ENCODE peak calls at places on chromosomes 7 and 10, in ten cellular contexts. J, I, D, E, K, P, R, U, X and V are unnamed samples.
A peak's percentile ranks its signal among the peaks of the same experiment; 100 is the strongest.

GRCh38 chr10:43127447-43127846 is 10.8 kb upstream of the CSGALNACT2 start:
- DNase-seq in J (no peak), I (no peak), D (peak; percentile 20), E (no peak), K (no peak), P (peak; percentile 53), R (no peak), U (no peak), X (no peak), V (no peak)

GRCh38 chr10:120420421-120420820 is 36.6 kb upstream of the PLPP4 start:
- DNase-seq in J (no peak), I (no peak), D (no peak), E (no peak), K (no peak), P (no peak), R (no peak), U (no peak), X (no peak), V (no peak)

GRCh38 chr10:51224610-51225230 is 150.4 kb downstream of the PRKG1 start:
- DNase-seq in J (no peak), I (no peak), D (no peak), E (peak; percentile 0), K (no peak), P (peak; percentile 51), R (no peak), U (no peak), X (no peak), V (peak; percentile 70)

GRCh38 chr10:98055875-98056516 is 25.6 kb upstream of the CRTAC1 start:
- DNase-seq in J (no peak), I (peak; percentile 57), D (peak; percentile 55), E (no peak), K (no peak), P (no peak), R (no peak), U (peak; percentile 13), X (peak; percentile 4), V (no peak)

GRCh38 chr10:3128379-3129130 is 44.0 kb downstream of the PITRM1 start:
- DNase-seq in J (no peak), I (no peak), D (no peak), E (no peak), K (no peak), P (no peak), R (no peak), U (no peak), X (no peak), V (no peak)

GRCh38 chr7:141975806-141976523 is 2.4 kb upstream of the TAS2R38 start:
- DNase-seq in J (peak; percentile 79), I (peak; percentile 82), D (peak; percentile 90), E (peak; percentile 79), K (no peak), P (peak; percentile 2), R (peak; percentile 94), U (peak; percentile 44), X (peak; percentile 57), V (peak; percentile 66)

GRCh38 chr10:126904807-126905686 is at the start of gene DOCK1:
- DNase-seq in J (peak; percentile 64), I (peak; percentile 83), D (no peak), E (peak; percentile 61), K (no peak), P (peak; percentile 89), R (no peak), U (no peak), X (peak; percentile 53), V (peak; percentile 81)

GRCh38 chr7:84025332-84025927 is 169.2 kb downstream of the SEMA3A start:
- DNase-seq in J (no peak), I (peak; percentile 99), D (no peak), E (no peak), K (peak; percentile 70), P (peak; percentile 82), R (no peak), U (no peak), X (peak; percentile 95), V (peak; percentile 99)

GRCh38 chr7:151008511-151009323 is 15.6 kb downstream of the ATG9B start:
- DNase-seq in J (peak; percentile 56), I (peak; percentile 44), D (peak; percentile 98), E (no peak), K (no peak), P (peak; percentile 65), R (no peak), U (peak; percentile 74), X (no peak), V (no peak)

GRCh38 chr7:29989257-29989995 is at the start of gene SCRN1:
- DNase-seq in J (peak; percentile 74), I (peak; percentile 47), D (peak; percentile 64), E (peak; percentile 85), K (no peak), P (peak; percentile 60), R (peak; percentile 43), U (no peak), X (no peak), V (no peak)

GRCh38 chr7:2896141-2896540 is 52.0 kb upstream of the GNA12 start:
- DNase-seq in J (no peak), I (no peak), D (no peak), E (no peak), K (no peak), P (no peak), R (no peak), U (no peak), X (no peak), V (no peak)

GRCh38 chr7:98354511-98355249 is 46.2 kb downstream of the BAIAP2L1 start:
- DNase-seq in J (no peak), I (peak; percentile 99), D (no peak), E (no peak), K (peak; percentile 50), P (peak; percentile 87), R (no peak), U (no peak), X (peak; percentile 83), V (peak; percentile 95)

GRCh38 chr10:99539820-99540219 is 7.1 kb downstream of the NKX2-3 start:
- DNase-seq in J (no peak), I (no peak), D (no peak), E (no peak), K (no peak), P (no peak), R (no peak), U (no peak), X (no peak), V (no peak)

GRCh38 chr7:15889501-15889900 is 203.0 kb upstream of the MEOX2 start:
- DNase-seq in J (no peak), I (peak; percentile 51), D (no peak), E (peak; percentile 56), K (no peak), P (peak; percentile 19), R (no peak), U (no peak), X (peak; percentile 5), V (peak; percentile 28)